ENCODE peak calls at places on chromosomes 5 and 9, in four cellular contexts. H is body of pancreas, S is lower leg skin, A is stomach. W is an unnamed sample.

GRCh38 chr5:174625591-174626365 is 98.6 kb upstream of the MSX2 start:
- DNase-seq in A (no peak), H (peak), S (no peak), W (peak)

GRCh38 chr5:161167001-161167765 is 315.2 kb upstream of the ATP10B start:
- DNase-seq in S (no peak), H (peak), A (no peak), W (peak)

GRCh38 chr9:2486988-2487387 is 134.6 kb upstream of the VLDLR start:
- DNase-seq in S (no peak), A (no peak), H (no peak), W (no peak)

GRCh38 chr5:72183231-72183630 is 76.0 kb downstream of the MAP1B start:
- DNase-seq in S (no peak), H (no peak), A (no peak), W (no peak)

GRCh38 chr5:174431504-174431903 is 292.9 kb upstream of the MSX2 start:
- DNase-seq in S (no peak), H (no peak), A (no peak), W (no peak)

GRCh38 chr9:37693265-37693664 is 42.5 kb downstream of the FRMPD1 start:
- DNase-seq in H (peak), S (no peak), A (no peak), W (no peak)

GRCh38 chr5:39169081-39169480 is 50.3 kb downstream of the FYB1 start:
- DNase-seq in A (no peak), H (no peak), S (no peak), W (no peak)

GRCh38 chr5:123819401-123819800 is 307.4 kb downstream of the CSNK1G3 start:
- DNase-seq in H (no peak), S (no peak), A (no peak), W (no peak)

GRCh38 chr5:134124289-134125194 is 10.1 kb downstream of the TCF7 start:
- DNase-seq in A (no peak), H (no peak), S (no peak), W (no peak)

GRCh38 chr5:142872217-142872616 is 102.0 kb downstream of the ARHGAP26 start:
- DNase-seq in S (no peak), H (no peak), A (no peak), W (no peak)

GRCh38 chr5:15286659-15287058 is 213.3 kb upstream of the FBXL7 start:
- DNase-seq in H (no peak), A (no peak), S (no peak), W (no peak)

GRCh38 chr9:86557063-86557766 is 203.0 kb upstream of the TUT7 start:
- DNase-seq in H (no peak), A (no peak), S (peak), W (no peak)

GRCh38 chr5:115778417-115778816 is 38.0 kb downstream of the CDO1 start:
- DNase-seq in H (no peak), A (no peak), S (no peak), W (no peak)

GRCh38 chr5:139374909-139375308 is 8.2 kb downstream of the SLC23A1 start:
- DNase-seq in H (no peak), S (no peak), A (peak), W (no peak)

GRCh38 chr5:6448622-6449464 is at the start of gene UBE2QL1:
- DNase-seq in H (peak), S (no peak), A (peak), W (no peak)

GRCh38 chr5:99179206-99179605 is 250.4 kb upstream of the CHD1 start:
- DNase-seq in H (no peak), A (no peak), S (no peak), W (no peak)

GRCh38 chr9:2199999-2200796 is 185.1 kb downstream of the SMARCA2 start:
- DNase-seq in H (no peak), S (no peak), A (no peak), W (no peak)

GRCh38 chr5:158943057-158943456 is 156.7 kb downstream of the EBF1 start:
- DNase-seq in S (peak), H (peak), A (no peak), W (peak)

GRCh38 chr9:12696931-12697622 is 3.9 kb downstream of the TYRP1 start:
- DNase-seq in S (no peak), H (no peak), A (no peak), W (no peak)

GRCh38 chr5:14595189-14595588 is 13.6 kb downstream of the OTULINL start:
- DNase-seq in H (no peak), S (no peak), A (no peak), W (no peak)

GRCh38 chr5:109837226-109837861 is 147.6 kb downstream of the MAN2A1 start:
- DNase-seq in S (no peak), H (no peak), A (no peak), W (no peak)

GRCh38 chr9:6962164-6962563 is 204.4 kb downstream of the KDM4C start:
- DNase-seq in S (no peak), A (no peak), H (no peak), W (no peak)

GRCh38 chr9:76905984-76906861 is at the start of gene PRUNE2:
- DNase-seq in A (peak), H (peak), S (no peak), W (peak)

GRCh38 chr9:97895695-97896332 is 26.5 kb downstream of the TRMO start:
- DNase-seq in H (no peak), S (no peak), A (no peak), W (no peak)

GRCh38 chr9:131651599-131651998 is 88.3 kb downstream of the RAPGEF1 start:
- DNase-seq in A (no peak), H (no peak), S (no peak), W (no peak)

GRCh38 chr5:150764530-150764929 is 5.7 kb upstream of the DCTN4 start:
- DNase-seq in A (no peak), S (no peak), H (no peak), W (no peak)

GRCh38 chr5:62127098-62127736 is 178.8 kb upstream of the KIF2A start:
- DNase-seq in A (no peak), H (no peak), S (no peak), W (no peak)

GRCh38 chr5:176360894-176361436 is 599 bp downstream of the KIAA1191 start:
- DNase-seq in A (no peak), H (peak), S (no peak), W (no peak)

GRCh38 chr9:97363661-97364299 is 48.1 kb upstream of the TDRD7 start:
- DNase-seq in A (no peak), H (no peak), S (no peak), W (no peak)

GRCh38 chr9:134291961-134292871 is 34.0 kb upstream of the RXRA start:
- DNase-seq in A (no peak), S (no peak), H (no peak), W (no peak)

GRCh38 chr5:17317499-17317898 is 100.1 kb downstream of the BASP1 start:
- DNase-seq in S (no peak), A (no peak), H (no peak), W (no peak)

GRCh38 chr5:78667461-78668103 is 19.0 kb upstream of the LHFPL2 start:
- DNase-seq in H (no peak), S (no peak), A (no peak), W (no peak)

GRCh38 chr9:129481824-129482511 is 138.9 kb downstream of the C9orf50 start:
- DNase-seq in A (no peak), H (peak), S (no peak), W (no peak)
- H3K4me3 ChIP-seq in A (peak), H (no peak), S (peak), W (peak)

GRCh38 chr5:102625940-102626339 is 127.1 kb upstream of the SLCO6A1 start:
- DNase-seq in S (no peak), H (no peak), A (no peak), W (no peak)

GRCh38 chr5:102625446-102625845 is 126.6 kb upstream of the SLCO6A1 start:
- DNase-seq in S (no peak), A (no peak), H (no peak), W (no peak)

GRCh38 chr5:102629827-102630605 is 125.1 kb upstream of the PAM start:
- DNase-seq in H (no peak), A (no peak), S (no peak), W (no peak)

GRCh38 chr5:102627311-102627710 is 127.8 kb upstream of the PAM start:
- DNase-seq in H (no peak), A (no peak), S (no peak), W (no peak)

GRCh38 chr5:102628449-102629175 is 126.5 kb upstream of the PAM start:
- DNase-seq in A (no peak), H (no peak), S (no peak), W (no peak)
- H3K4me3 ChIP-seq in A (no peak), H (no peak), S (no peak), W (no peak)

GRCh38 chr9:72576087-72576486 is 54.7 kb downstream of the TMC1 start:
- DNase-seq in A (no peak), S (no peak), H (no peak), W (no peak)

GRCh38 chr9:72575673-72576072 is 54.3 kb downstream of the TMC1 start:
- DNase-seq in S (no peak), H (no peak), A (no peak), W (no peak)

GRCh38 chr9:72579190-72579589 is 57.8 kb downstream of the TMC1 start:
- DNase-seq in A (peak), S (peak), H (peak), W (peak)

GRCh38 chr9:72579880-72580570 is 58.6 kb downstream of the TMC1 start:
- DNase-seq in S (no peak), H (no peak), A (no peak), W (no peak)

DNA sequence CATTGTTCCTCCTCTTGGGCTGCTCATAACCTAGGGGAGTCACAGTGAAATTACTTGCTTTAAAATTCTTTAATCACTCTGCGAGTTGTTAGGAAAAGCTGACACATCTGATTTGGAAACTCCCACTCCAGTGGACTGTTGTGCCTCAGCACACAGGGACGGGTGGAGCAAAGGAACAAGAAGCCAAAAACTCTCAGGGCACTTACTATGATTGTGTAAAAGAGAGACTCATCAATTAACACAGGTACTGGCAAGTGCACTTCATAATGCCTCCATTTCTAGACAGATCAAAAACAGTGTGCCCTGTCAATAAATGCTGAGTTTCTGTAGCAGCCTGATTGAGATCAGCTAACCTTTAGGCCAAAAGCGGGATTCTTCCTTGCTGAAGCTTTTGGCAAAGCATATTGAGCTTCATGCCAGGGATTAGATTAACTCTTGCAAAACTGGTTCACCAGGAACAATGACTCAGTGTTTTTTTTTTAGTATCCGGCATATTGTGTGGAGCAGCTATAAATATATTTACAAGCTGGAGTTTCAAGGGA is 55.9 kb downstream of the TMC1 start:
- DNase-seq in A (no peak), S (peak), H (no peak), W (peak)
- H3K4me3 ChIP-seq in A (no peak), S (no peak), H (no peak), W (no peak)

GRCh38 chr5:43357797-43358196 is 44.6 kb upstream of the HMGCS1 start:
- DNase-seq in S (no peak), H (no peak), A (no peak), W (no peak)
- H3K4me3 ChIP-seq in S (no peak), H (no peak), A (no peak), W (no peak)

DNA sequence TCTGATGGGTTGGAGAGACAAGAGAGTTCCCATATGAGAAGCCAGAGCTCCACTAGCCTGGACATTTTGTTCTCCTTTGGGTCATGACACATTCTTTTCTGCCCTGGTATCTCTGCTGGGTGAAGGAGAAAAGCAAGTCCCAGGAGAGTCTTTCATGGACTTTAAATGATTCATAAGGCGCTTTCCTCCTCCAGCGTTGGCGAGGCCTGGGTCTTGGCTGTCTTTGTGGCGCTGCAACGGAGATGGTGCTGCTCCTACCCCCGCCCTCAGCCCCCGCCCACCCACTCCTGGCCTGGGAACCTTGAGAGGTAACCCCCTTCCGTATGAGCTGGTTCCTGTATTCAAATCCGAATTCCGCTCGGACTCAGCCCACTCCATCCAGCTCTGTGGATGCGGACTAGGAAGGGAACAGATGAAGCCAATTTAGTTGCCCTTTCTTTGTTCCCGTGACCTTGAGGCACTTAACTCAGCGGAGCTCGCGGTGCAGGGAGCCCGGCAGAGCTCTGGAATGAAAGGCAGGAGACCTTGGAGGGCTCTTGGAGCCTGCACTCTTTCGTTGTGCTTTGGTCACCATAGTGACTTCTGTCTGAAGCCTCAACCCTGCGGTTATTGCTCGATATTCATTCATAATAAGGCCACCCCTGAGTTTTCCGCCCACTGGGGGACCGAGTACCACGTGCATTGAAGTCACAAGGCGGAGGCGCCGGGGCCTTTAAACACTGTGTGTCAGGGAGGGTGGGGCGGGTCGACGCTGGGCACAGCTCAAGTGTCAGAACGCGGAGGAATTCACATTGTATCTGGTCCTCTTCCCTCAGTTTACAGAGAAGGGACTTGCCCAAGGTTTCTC is 14.0 kb upstream of the PWWP2A start:
- DNase-seq in H (peak), S (peak), A (peak), W (peak)
- H3K4me3 ChIP-seq in H (no peak), S (no peak), A (peak), W (no peak)

GRCh38 chr9:116686135-116686534 is 970 bp upstream of the TRIM32 start:
- DNase-seq in H (no peak), A (no peak), S (no peak), W (no peak)
- H3K4me3 ChIP-seq in H (no peak), A (no peak), S (no peak), W (no peak)

GRCh38 chr5:92923885-92924284 is 657.1 kb downstream of the NR2F1-AS1 start:
- DNase-seq in A (no peak), H (no peak), S (no peak), W (no peak)

GRCh38 chr5:92917044-92917443 is 664.0 kb downstream of the NR2F1-AS1 start:
- DNase-seq in S (no peak), A (no peak), H (no peak), W (no peak)

GRCh38 chr5:92927291-92927778 is 653.7 kb downstream of the NR2F1-AS1 start:
- DNase-seq in H (no peak), S (no peak), A (no peak), W (no peak)

GRCh38 chr5:92922231-92922967 is 658.6 kb downstream of the NR2F1-AS1 start:
- DNase-seq in S (no peak), A (no peak), H (no peak), W (no peak)
- H3K4me3 ChIP-seq in S (no peak), A (no peak), H (no peak), W (no peak)

W was measured in retinal pigment epithelial cell.